ENCODE peak calls at places on chromosomes 3 and 15, in four cellular contexts. H, K, Y and R are unnamed samples.

GRCh38 chr15:48250640-48251076 is 44.6 kb downstream of the SLC12A1 start:
- DNase-seq in H (peak; percentile 28), K (no peak), Y (peak; percentile 30), R (peak; percentile 40)

GRCh38 chr3:105965384-105965783 is 96.6 kb upstream of the CBLB start:
- DNase-seq in H (no peak), K (no peak), Y (no peak), R (peak; percentile 84)

GRCh38 chr3:65955792-65956477 is 82.8 kb downstream of the MAGI1 start:
- DNase-seq in Y (no peak), H (no peak), K (no peak), R (peak; percentile 47)

GRCh38 chr15:48472756-48473155 is 141.5 kb downstream of the DUT start:
- DNase-seq in H (no peak), K (no peak), Y (no peak), R (no peak)

GRCh38 chr3:27720899-27721716 is 1.0 kb downstream of the EOMES start:
- DNase-seq in K (no peak), Y (no peak), H (no peak), R (no peak)

GRCh38 chr15:59501531-59502113 is 63.6 kb downstream of the FAM81A start:
- DNase-seq in K (no peak), H (peak; percentile 48), Y (no peak), R (no peak)

GRCh38 chr3:29195055-29195454 is 85.8 kb upstream of the RBMS3 start:
- DNase-seq in H (no peak), K (no peak), Y (no peak), R (no peak)

GRCh38 chr3:45225465-45226205 is 452 bp downstream of the TMEM158 start:
- DNase-seq in Y (peak; percentile 21), H (peak; percentile 22), K (no peak), R (no peak)

GRCh38 chr3:112117826-112118571 is 15.0 kb downstream of the GCSAM start:
- DNase-seq in Y (no peak), K (no peak), H (no peak), R (no peak)

GRCh38 chr15:29920515-29920914 is 98.2 kb upstream of the TJP1 start:
- DNase-seq in K (peak; percentile 34), Y (no peak), H (no peak), R (no peak)

GRCh38 chr3:52339612-52340011 is 23.5 kb downstream of the DNAH1 start:
- DNase-seq in H (peak; percentile 59), K (peak; percentile 43), Y (no peak), R (peak; percentile 57)

GRCh38 chr3:114089675-114090074 is 33.1 kb downstream of the QTRT2 start:
- DNase-seq in K (no peak), Y (no peak), H (no peak), R (no peak)

GRCh38 chr3:98246142-98246541 is 17.9 kb upstream of the OR5H6 start:
- DNase-seq in H (no peak), K (no peak), Y (no peak), R (no peak)

GRCh38 chr3:197858598-197858997 is 67.5 kb downstream of the LRCH3 start:
- DNase-seq in K (no peak), Y (no peak), H (no peak), R (no peak)

GRCh38 chr3:66997560-66998074 is 490 bp upstream of the KBTBD8 start:
- DNase-seq in H (no peak), Y (peak; percentile 25), K (peak; percentile 25), R (peak; percentile 23)

GRCh38 chr3:187039723-187040414 is 99.4 kb downstream of the RPL39L start:
- DNase-seq in H (no peak), K (no peak), Y (no peak), R (no peak)

GRCh38 chr3:150216041-150216811 is 191.9 kb upstream of the TSC22D2 start:
- DNase-seq in Y (peak; percentile 69), H (peak; percentile 21), K (no peak), R (peak; percentile 68)

GRCh38 chr3:25009665-25010064 is 418.4 kb upstream of the RARB start:
- DNase-seq in H (no peak), K (no peak), Y (no peak), R (no peak)

GRCh38 chr3:147392083-147392916 is 14.0 kb downstream of the ZIC4 start:
- DNase-seq in K (no peak), Y (no peak), H (peak; percentile 52), R (no peak)

GRCh38 chr3:53628546-53629395 is 134.4 kb downstream of the CACNA1D start:
- DNase-seq in K (no peak), Y (no peak), H (no peak), R (no peak)

GRCh38 chr15:65869954-65870871 is 922 bp downstream of the RAB11A start:
- DNase-seq in K (peak; percentile 61), H (peak; percentile 53), Y (peak; percentile 34), R (no peak)

GRCh38 chr15:98776607-98777281 is 128.4 kb downstream of the IGF1R start:
- DNase-seq in K (no peak), H (no peak), Y (peak; percentile 80), R (no peak)

GRCh38 chr3:42123012-42123581 is 31.9 kb downstream of the TRAK1 start:
- DNase-seq in Y (no peak), K (no peak), H (no peak), R (no peak)

GRCh38 chr3:113890256-113890900 is 51.8 kb downstream of the GRAMD1C start:
- DNase-seq in Y (no peak), H (no peak), K (no peak), R (no peak)

GRCh38 chr3:47016934-47017435 is 37.5 kb downstream of the NBEAL2 start:
- DNase-seq in K (no peak), Y (no peak), H (no peak), R (peak; percentile 60)

GRCh38 chr3:55770077-55770476 is 283.0 kb upstream of the WNT5A start:
- DNase-seq in K (no peak), H (no peak), Y (no peak), R (no peak)

GRCh38 chr15:92869977-92870644 is 30.0 kb upstream of the CHD2 start:
- DNase-seq in H (no peak), Y (no peak), K (no peak), R (no peak)

GRCh38 chr3:155102329-155102728 is 22.2 kb downstream of the MME start:
- DNase-seq in K (no peak), H (no peak), Y (no peak), R (no peak)

GRCh38 chr15:32717290-32718081 is at the start of gene GREM1:
- DNase-seq in H (peak; percentile 8), K (no peak), Y (no peak), R (no peak)

GRCh38 chr15:74238984-74239645 is 3.0 kb downstream of the CCDC33 start:
- DNase-seq in H (no peak), K (no peak), Y (no peak), R (no peak)

GRCh38 chr3:62665627-62666433 is 209.4 kb downstream of the CADPS start:
- DNase-seq in K (no peak), H (peak; percentile 80), Y (peak; percentile 53), R (no peak)

GRCh38 chr3:51311055-51311454 is 74.0 kb upstream of the MANF start:
- DNase-seq in H (no peak), K (no peak), Y (no peak), R (peak; percentile 7)
- TF ChIP-seq CTCF in H (peak; percentile 56), K (no peak), Y (no peak), R (peak; percentile 32)

GRCh38 chr3:190018460-190018859 is 102.2 kb downstream of the P3H2 start:
- DNase-seq in K (no peak), Y (no peak), H (no peak), R (no peak)

GRCh38 chr3:190019840-190020239 is 100.9 kb downstream of the P3H2 start:
- DNase-seq in H (no peak), K (no peak), Y (no peak), R (no peak)

GRCh38 chr3:190019020-190019419 is 101.7 kb downstream of the P3H2 start:
- DNase-seq in H (no peak), Y (no peak), K (no peak), R (no peak)

GRCh38 chr3:190016966-190017365 is 103.7 kb downstream of the P3H2 start:
- DNase-seq in K (no peak), H (no peak), Y (no peak), R (no peak)

DNA sequence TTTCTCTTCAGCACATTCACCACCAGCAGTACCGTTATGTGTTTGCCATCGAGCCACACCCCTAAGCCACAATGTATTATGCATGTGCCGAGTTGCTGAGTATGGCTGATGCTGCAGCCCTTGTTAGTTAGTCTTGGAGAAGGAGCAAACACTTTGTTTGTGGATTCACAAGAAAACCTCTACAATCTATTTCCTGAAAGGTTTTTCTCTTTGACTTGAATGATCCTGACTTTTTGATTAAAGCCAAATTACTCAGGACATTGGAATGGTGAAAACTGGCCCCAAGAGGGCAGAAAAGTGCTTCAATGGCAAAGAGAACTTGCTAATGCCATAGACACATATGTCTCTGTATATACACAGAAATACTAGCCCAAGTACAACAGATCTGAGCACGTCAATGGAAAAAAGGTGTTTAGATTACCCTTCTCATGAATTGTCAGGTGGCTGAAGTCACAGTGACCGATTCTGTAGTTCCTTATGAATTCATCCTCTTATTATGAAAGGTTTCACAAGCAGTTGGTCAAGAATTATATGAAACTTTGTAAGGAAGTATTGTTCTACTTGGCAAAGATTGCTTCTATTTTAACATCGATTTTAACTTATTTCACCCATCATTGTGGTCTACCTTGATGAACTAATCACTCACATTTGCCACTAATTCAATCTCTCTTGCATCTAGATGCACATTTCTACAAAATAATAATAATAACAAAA is 103.0 kb downstream of the P3H2 start:
- DNase-seq in H (no peak), K (peak; percentile 27), Y (no peak), R (no peak)
- TF ChIP-seq CTCF in H (peak; percentile 44), K (peak; percentile 26), Y (peak; percentile 36), R (peak; percentile 26)

GRCh38 chr3:182837855-182838454 is 44.7 kb downstream of the ATP11B start:
- DNase-seq in K (no peak), H (no peak), Y (no peak), R (no peak)
- TF ChIP-seq CTCF in K (peak; percentile 17), H (peak; percentile 71), Y (no peak), R (peak; percentile 12)

GRCh38 chr3:120569224-120569915 is 26.8 kb upstream of the NDUFB4 start:
- DNase-seq in Y (no peak), H (no peak), K (no peak), R (no peak)
- TF ChIP-seq CTCF in Y (no peak), H (no peak), K (no peak), R (no peak)

GRCh38 chr3:141110322-141110721 is 59.2 kb downstream of the SPSB4 start:
- DNase-seq in K (no peak), H (no peak), Y (no peak), R (no peak)

GRCh38 chr3:141108002-141108401 is 56.9 kb downstream of the SPSB4 start:
- DNase-seq in K (no peak), Y (no peak), H (no peak), R (no peak)

GRCh38 chr3:141106842-141107241 is 55.7 kb downstream of the SPSB4 start:
- DNase-seq in Y (no peak), K (no peak), H (no peak), R (no peak)

GRCh38 chr3:141111364-141112150 is 60.4 kb downstream of the SPSB4 start:
- DNase-seq in Y (no peak), H (no peak), K (no peak), R (no peak)

DNA sequence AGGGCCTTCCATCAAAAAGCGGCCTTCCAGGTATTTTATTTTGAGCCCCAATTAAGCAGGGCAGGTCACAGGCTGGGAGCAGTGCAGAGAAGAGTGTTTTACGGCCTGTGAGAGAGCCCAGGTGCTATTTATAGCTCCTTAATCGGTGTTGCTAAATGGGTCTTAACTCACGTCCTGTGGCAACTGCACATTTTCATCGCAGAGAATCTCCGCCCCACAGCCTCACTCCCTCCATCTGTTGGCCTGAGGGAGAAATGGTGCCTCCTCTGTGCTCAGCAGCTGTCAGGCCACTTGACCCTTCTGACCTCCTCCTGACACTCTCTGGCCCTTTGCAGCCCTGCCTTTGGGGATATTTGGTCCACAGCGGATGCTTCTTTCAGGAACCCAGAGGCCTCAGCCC is 58.6 kb downstream of the SPSB4 start:
- DNase-seq in Y (no peak), K (peak; percentile 59), H (peak; percentile 28), R (no peak)
- TF ChIP-seq CTCF in Y (no peak), K (peak; percentile 32), H (no peak), R (no peak)

GRCh38 chr15:63166219-63166618 is 8.9 kb upstream of the RPS27L start:
- DNase-seq in H (no peak), K (no peak), Y (no peak), R (no peak)
- TF ChIP-seq CTCF in H (no peak), K (no peak), Y (no peak), R (no peak)